ENCODE peak calls at places on chromosomes 7 and 10, in four cellular contexts. D, W, U and C are unnamed samples.

GRCh38 chr7:138440460-138440859 is 19.6 kb upstream of the TRIM24 start:
- DNase-seq in D (no peak), U (no peak), W (no peak), C (no peak)

GRCh38 chr10:54203426-54203825 is 597.6 kb downstream of the PCDH15 start:
- DNase-seq in U (no peak), W (peak; percentile 83), D (no peak), C (no peak)

GRCh38 chr7:134515569-134516468 is 11.5 kb upstream of the AKR1B10 start:
- DNase-seq in W (peak; percentile 99), D (no peak), U (no peak), C (no peak)

GRCh38 chr10:119726291-119727261 is 726 bp downstream of the INPP5F start:
- DNase-seq in W (no peak), U (no peak), D (no peak), C (no peak)

GRCh38 chr7:34036069-34036920 is 131.0 kb downstream of the BMPER start:
- DNase-seq in U (peak; percentile 84), W (no peak), D (peak; percentile 38), C (no peak)

GRCh38 chr10:101995451-101996063 is 60.4 kb downstream of the ARMH3 start:
- DNase-seq in D (no peak), W (peak; percentile 44), U (no peak), C (no peak)

GRCh38 chr10:6124666-6125065 is 35.8 kb downstream of the RBM17 start:
- DNase-seq in W (no peak), U (no peak), D (no peak), C (no peak)

GRCh38 chr7:95776561-95777185 is 4.3 kb downstream of the DYNC1I1 start:
- DNase-seq in U (no peak), D (no peak), W (peak; percentile 87), C (no peak)

GRCh38 chr10:24950439-24950838 is 2.0 kb downstream of the PRTFDC1 start:
- DNase-seq in D (no peak), W (no peak), U (no peak), C (no peak)

GRCh38 chr10:132415255-132415654 is 18.3 kb downstream of the PWWP2B start:
- DNase-seq in D (no peak), U (no peak), W (no peak), C (no peak)

GRCh38 chr7:78326189-78326588 is 527.6 kb downstream of the PHTF2 start:
- DNase-seq in D (no peak), W (peak; percentile 6), U (no peak), C (no peak)

GRCh38 chr7:151876899-151877777 is at the start of gene PRKAG2:
- DNase-seq in W (peak; percentile 35), D (peak; percentile 81), U (peak; percentile 84), C (peak; percentile 73)

GRCh38 chr10:2262333-2262732 is 525.0 kb upstream of the ADARB2 start:
- DNase-seq in W (no peak), D (no peak), U (no peak), C (no peak)

GRCh38 chr7:102916426-102916825 is 3.6 kb downstream of the LRRC17 start:
- DNase-seq in W (peak; percentile 85), U (no peak), D (no peak), C (no peak)

GRCh38 chr7:54960517-54960916 is 58.3 kb upstream of the EGFR start:
- DNase-seq in U (no peak), D (no peak), W (peak; percentile 70), C (no peak)

GRCh38 chr7:128387663-128388485 is 21.9 kb downstream of the IMPDH1 start:
- DNase-seq in U (peak; percentile 82), W (peak; percentile 80), D (peak; percentile 86), C (peak; percentile 83)

GRCh38 chr7:83976302-83976701 is 218.3 kb downstream of the SEMA3A start:
- DNase-seq in D (no peak), U (no peak), W (peak; percentile 74), C (no peak)

GRCh38 chr7:155215576-155216325 is 81.9 kb upstream of the INSIG1 start:
- DNase-seq in U (no peak), D (no peak), W (no peak), C (no peak)

GRCh38 chr7:157273208-157274202 is 63.3 kb upstream of the DNAJB6 start:
- DNase-seq in U (peak; percentile 78), D (peak; percentile 79), W (peak; percentile 82), C (peak; percentile 76)

GRCh38 chr7:46745700-46746090 is 824.6 kb upstream of the IGFBP3 start:
- DNase-seq in D (no peak), U (no peak), W (peak; percentile 2), C (no peak)

GRCh38 chr10:110222896-110223675 is 15.7 kb downstream of the MXI1 start:
- DNase-seq in W (no peak), D (no peak), U (no peak), C (no peak)

GRCh38 chr7:33118383-33118782 is 9.2 kb upstream of the RP9 start:
- DNase-seq in U (no peak), D (no peak), W (no peak), C (no peak)

GRCh38 chr10:8407561-8408021 is 353.1 kb downstream of the GATA3 start:
- DNase-seq in U (no peak), W (no peak), D (no peak), C (no peak)

GRCh38 chr10:69318087-69318996 is 40.0 kb downstream of the HK1 start:
- DNase-seq in W (peak; percentile 98), U (peak; percentile 95), D (peak; percentile 84), C (peak; percentile 92)

GRCh38 chr7:32879460-32879859 is 12.1 kb downstream of the KBTBD2 start:
- DNase-seq in W (no peak), U (no peak), D (no peak), C (no peak)

GRCh38 chr7:15341811-15342210 is 220.0 kb downstream of the AGMO start:
- DNase-seq in W (no peak), D (no peak), U (no peak), C (no peak)

GRCh38 chr10:60541461-60541860 is 151.8 kb upstream of the ANK3 start:
- DNase-seq in W (no peak), D (no peak), U (no peak), C (no peak)

GRCh38 chr7:57414852-57415251 is 35.1 kb upstream of the ZNF716 start:
- DNase-seq in U (no peak), W (no peak), D (no peak), C (no peak)

GRCh38 chr10:117678106-117678505 is 135.6 kb downstream of the EMX2 start:
- DNase-seq in U (no peak), W (peak; percentile 54), D (no peak), C (no peak)

GRCh38 chr7:98534493-98534892 is 82.6 kb upstream of the NPTX2 start:
- DNase-seq in D (no peak), U (no peak), W (no peak), C (no peak)
- TF ChIP-seq CTCF in D (no peak), U (no peak), W (no peak), C (no peak)

DNA sequence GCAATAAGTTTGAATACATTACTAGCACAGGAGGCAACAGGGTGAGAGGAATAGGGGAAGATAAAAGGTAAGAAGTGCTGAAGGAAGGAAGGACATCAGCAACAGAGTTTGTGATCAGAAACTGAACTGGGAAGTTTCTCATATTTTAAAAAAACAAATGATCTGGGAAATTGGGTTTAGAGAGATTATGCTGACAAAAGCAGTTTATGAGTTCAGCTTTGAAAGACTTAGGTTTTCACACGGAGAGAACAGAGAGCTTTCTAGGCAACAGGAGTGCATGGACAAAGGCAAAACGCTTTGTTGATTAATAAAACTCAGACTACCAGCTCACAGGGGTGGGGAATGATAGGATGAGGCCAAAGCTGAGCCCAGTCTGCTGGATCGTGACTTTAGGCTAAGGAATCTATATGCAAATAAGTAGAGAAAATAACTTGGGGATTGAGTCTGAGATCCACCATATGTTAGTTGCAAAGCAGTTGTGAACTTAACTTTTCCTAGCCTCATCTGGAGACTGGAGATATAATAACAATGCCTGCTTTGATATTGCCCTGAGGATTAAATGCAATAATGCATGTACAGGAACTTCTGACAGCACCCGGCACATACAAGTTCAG is 4.2 kb downstream of the OSBPL3 start:
- DNase-seq in D (no peak), W (no peak), U (no peak), C (no peak)
- H3K4me1 ChIP-seq in D (peaks cover 3% of the 10 kb centered on the region), W (peaks cover 40% of the 10 kb centered on the region), U (no peaks in the 10 kb centered on the region), C (peaks cover under 1% of the 10 kb centered on the region)

GRCh38 chr7:88791891-88792290 is 3.6 kb downstream of the TEX47 start:
- DNase-seq in W (no peak), U (no peak), D (no peak), C (no peak)

GRCh38 chr7:88792361-88792760 is 3.2 kb downstream of the TEX47 start:
- DNase-seq in W (no peak), U (no peak), D (no peak), C (no peak)

GRCh38 chr7:88795553-88795952 is at the start of gene TEX47:
- DNase-seq in D (no peak), W (no peak), U (no peak), C (no peak)

GRCh38 chr7:88787777-88788176 is 7.8 kb downstream of the TEX47 start:
- DNase-seq in U (no peak), D (no peak), W (no peak), C (no peak)

DNA sequence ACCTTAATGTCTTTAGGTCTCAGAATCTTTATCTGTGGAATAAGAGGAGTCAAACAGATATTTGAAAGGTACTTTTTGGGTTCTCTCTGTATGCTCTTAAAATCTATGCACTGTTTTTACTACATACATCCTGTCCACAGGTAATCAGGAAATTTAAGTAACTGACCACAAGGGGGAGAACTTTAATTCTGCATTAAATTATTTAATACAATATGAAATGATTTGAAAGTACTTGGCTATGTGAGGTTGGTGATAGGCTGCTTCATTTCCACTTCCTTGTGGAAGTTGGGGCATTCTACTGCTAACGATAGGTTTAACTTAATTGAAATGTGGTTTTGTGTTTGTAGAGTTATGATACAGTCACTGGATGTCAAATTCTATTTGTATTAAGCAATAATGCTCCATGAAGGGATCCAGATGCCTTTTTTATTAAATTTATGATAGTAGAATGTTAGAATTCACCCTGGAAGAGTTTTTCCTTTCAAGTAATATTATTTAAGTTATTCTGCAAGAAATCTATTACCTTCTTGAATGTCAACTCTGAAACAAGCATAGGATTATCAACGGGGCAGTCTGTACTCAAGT is 6.0 kb downstream of the TEX47 start:
- DNase-seq in D (no peak), W (peak; percentile 60), U (no peak), C (no peak)
- TF ChIP-seq CTCF in D (no peak), W (peak; percentile 67), U (peak; percentile 13), C (peak; percentile 58)

GRCh38 chr10:76983624-76984023 is 654.0 kb downstream of the KCNMA1 start:
- DNase-seq in D (no peak), U (no peak), W (peak; percentile 66), C (no peak)

GRCh38 chr10:76981251-76981650 is 656.4 kb downstream of the KCNMA1 start:
- DNase-seq in U (no peak), W (no peak), D (no peak), C (no peak)

DNA sequence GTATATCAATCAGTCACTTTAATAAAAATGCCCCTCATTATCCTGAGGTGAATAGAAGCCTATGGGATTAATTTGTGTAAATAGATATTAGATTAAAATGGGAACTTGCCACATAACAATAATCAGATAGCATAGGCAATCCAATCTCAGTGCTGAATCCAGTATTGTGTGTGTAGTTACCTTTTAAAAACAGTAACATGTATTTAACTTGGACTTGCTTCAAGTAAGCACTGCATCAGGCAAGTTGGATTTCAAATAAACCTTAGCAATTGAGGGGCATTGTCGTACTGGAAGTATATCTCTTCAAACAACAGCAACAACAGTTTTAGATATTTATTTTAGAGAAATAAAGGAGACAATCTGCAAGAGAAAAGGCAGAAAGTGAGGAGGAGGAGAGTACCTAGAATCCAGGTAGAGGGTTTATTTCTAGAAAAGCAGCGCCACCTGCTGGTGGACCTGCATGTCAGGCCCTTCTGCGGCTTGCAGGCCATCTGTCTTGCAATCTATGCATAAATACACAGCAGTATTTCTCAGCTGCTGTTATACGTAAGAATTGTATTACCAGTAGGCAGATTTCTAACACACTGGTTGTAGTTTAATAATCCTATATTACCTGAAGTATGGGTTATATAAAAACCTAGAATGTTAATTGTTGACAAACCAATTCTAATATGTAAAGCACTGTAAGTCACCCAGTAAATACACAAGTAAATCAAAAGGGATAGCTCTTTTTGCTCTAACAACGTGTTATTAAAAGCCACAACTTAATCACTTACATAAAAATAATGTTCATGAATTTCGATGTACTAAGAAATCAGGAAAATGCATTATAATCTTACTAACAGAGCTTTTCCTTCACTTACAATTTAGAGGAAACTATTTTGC is 652.8 kb downstream of the KCNMA1 start:
- DNase-seq in D (peak; percentile 69), W (peak; percentile 100), U (peak; percentile 86), C (peak; percentile 47)
- H3K4me1 ChIP-seq in D (peaks cover 2% of the 10 kb centered on the region), W (peaks cover 18% of the 10 kb centered on the region), U (no peaks in the 10 kb centered on the region), C (no peaks in the 10 kb centered on the region)